ENCODE peak calls at places on chromosome 1, in five cellular contexts. N is activated naive CD4-positive, alpha-beta T cell treated with anti-CD3 and anti-CD28 coated beads, Interleukin-2, amount 10 ng/mL, durations not matched to agents 7 days and 5 days; R is HEK293T; J is pancreas; U is progenitor cell of endocrine pancreas. X is an unnamed sample.

GRCh38 chr1:218585565-218586184 is 240.5 kb downstream of the TGFB2 start:
- DNase-seq in U (no peak), R (peak), J (no peak), N (no peak), X (no peak)

GRCh38 chr1:55230654-55231053 is 15.5 kb upstream of the USP24 start:
- DNase-seq in U (no peak), R (no peak), N (no peak), J (no peak), X (no peak)

GRCh38 chr1:94246692-94247145 is 9.3 kb upstream of the ARHGAP29 start:
- DNase-seq in U (no peak), N (no peak), J (no peak), R (peak), X (no peak)

GRCh38 chr1:212242288-212242984 is 42.8 kb upstream of the PPP2R5A start:
- DNase-seq in U (no peak), N (no peak), J (no peak), R (no peak), X (no peak)

GRCh38 chr1:6468729-6469461 is 2.9 kb upstream of the TNFRSF25 start:
- DNase-seq in R (no peak), N (no peak), U (no peak), J (no peak), X (no peak)

GRCh38 chr1:110606784-110607662 is 865 bp upstream of the KCNA2 start:
- DNase-seq in R (peak), J (peak), N (peak), U (no peak), X (peak)

GRCh38 chr1:248243204-248243603 is 12.0 kb downstream of the OR2M4 start:
- DNase-seq in U (no peak), N (peak), R (peak), J (no peak), X (peak)

GRCh38 chr1:160884091-160884490 is 889 bp downstream of the ITLN1 start:
- DNase-seq in N (no peak), J (no peak), R (no peak), U (no peak), X (no peak)

GRCh38 chr1:62003777-62004176 is 190.9 kb upstream of the L1TD1 start:
- DNase-seq in R (no peak), N (no peak), J (no peak), U (no peak), X (no peak)

GRCh38 chr1:101996830-101997485 is at the start of gene OLFM3:
- DNase-seq in N (no peak), J (peak), R (peak), U (peak), X (peak)

GRCh38 chr1:191757003-191757402 is 401.3 kb upstream of the RGS18 start:
- DNase-seq in J (no peak), R (no peak), U (no peak), N (no peak), X (no peak)